ENCODE peak calls at places on chromosome 7, in five cellular contexts. S is Karpas-422, R is mesendoderm, L is DND-41, W is dorsolateral prefrontal cortex. D is an unnamed sample.
A peak's percentile ranks its signal among the peaks of the same experiment; 100 is the strongest.

GRCh38 chr7:12703881-12704280 is 16.4 kb downstream of the ARL4A start:
- DNase-seq in R (no peak), L (no peak), S (no peak), W (no peak), D (no peak)

GRCh38 chr7:54981913-54982312 is 36.9 kb upstream of the EGFR start:
- DNase-seq in L (no peak), W (no peak), S (peak; percentile 44), R (no peak), D (no peak)

GRCh38 chr7:7761340-7761973 is 43.0 kb upstream of the RPA3 start:
- DNase-seq in L (peak; percentile 16), R (no peak), W (no peak), S (peak; percentile 80), D (peak; percentile 67)

GRCh38 chr7:69399038-69399800 is 199.1 kb upstream of the AUTS2 start:
- DNase-seq in L (no peak), W (peak; percentile 73), R (peak; percentile 95), S (peak; percentile 60), D (no peak)

GRCh38 chr7:68121655-68122054 is 1125.0 kb downstream of the TYW1 start:
- DNase-seq in R (no peak), L (no peak), W (no peak), S (no peak), D (no peak)

GRCh38 chr7:14748461-14748860 is 154.1 kb downstream of the DGKB start:
- DNase-seq in L (no peak), R (no peak), W (no peak), S (no peak), D (no peak)

GRCh38 chr7:102222445-102222844 is 64.2 kb upstream of the SH2B2 start:
- DNase-seq in W (peak; percentile 38), R (peak; percentile 10), S (no peak), L (no peak), D (no peak)

GRCh38 chr7:144848078-144848477 is 12.2 kb upstream of the TPK1 start:
- DNase-seq in L (no peak), R (no peak), S (no peak), W (no peak), D (no peak)

GRCh38 chr7:6623589-6624245 is 8.3 kb downstream of the ZNF853 start:
- DNase-seq in R (no peak), W (no peak), L (peak; percentile 82), S (no peak), D (peak; percentile 69)

GRCh38 chr7:116441534-116441933 is 58.0 kb upstream of the CAV2 start:
- DNase-seq in L (no peak), R (no peak), W (no peak), S (no peak), D (no peak)

GRCh38 chr7:135862586-135863361 is 114.2 kb upstream of the FAM180A start:
- DNase-seq in W (no peak), R (peak; percentile 85), S (no peak), L (no peak), D (no peak)

GRCh38 chr7:139471740-139472353 is 11.6 kb downstream of the KLRG2 start:
- DNase-seq in S (no peak), W (no peak), L (no peak), R (peak; percentile 42), D (no peak)

GRCh38 chr7:20581956-20582355 is 33.5 kb upstream of the ABCB5 start:
- DNase-seq in R (no peak), S (no peak), W (no peak), L (no peak), D (no peak)

GRCh38 chr7:106840342-106840741 is 24.7 kb upstream of the PIK3CG start:
- DNase-seq in W (no peak), L (no peak), S (peak; percentile 91), R (peak; percentile 70), D (no peak)

GRCh38 chr7:148303295-148304013 is 287.1 kb upstream of the C7orf33 start:
- DNase-seq in S (peak; percentile 50), L (no peak), W (no peak), R (peak; percentile 65), D (no peak)

GRCh38 chr7:116512524-116513188 is 12.2 kb upstream of the CAV1 start:
- DNase-seq in W (no peak), R (no peak), L (no peak), S (no peak), D (no peak)

GRCh38 chr7:100540073-100540723 is 1.2 kb downstream of the AGFG2 start:
- DNase-seq in S (no peak), L (no peak), W (no peak), R (no peak), D (no peak)

GRCh38 chr7:27080844-27081423 is 14.9 kb downstream of the HOXA1 start:
- DNase-seq in R (peak; percentile 87), W (no peak), S (no peak), L (no peak), D (no peak)

GRCh38 chr7:113292105-113292504 is 173.8 kb upstream of the SMIM30 start:
- DNase-seq in S (no peak), L (no peak), R (no peak), W (no peak), D (no peak)

GRCh38 chr7:120986665-120987064 is 1.8 kb upstream of the CPED1 start:
- DNase-seq in S (no peak), R (no peak), W (no peak), L (no peak), D (no peak)

GRCh38 chr7:100588438-100588837 is 2.3 kb downstream of the FBXO24 start:
- DNase-seq in L (no peak), R (no peak), W (no peak), S (no peak), D (peak; percentile 46)

GRCh38 chr7:93036807-93037206 is 81.0 kb downstream of the SAMD9 start:
- DNase-seq in S (no peak), R (no peak), L (no peak), W (no peak), D (peak; percentile 88)

GRCh38 chr7:13016633-13017324 is 329.3 kb downstream of the ARL4A start:
- DNase-seq in S (no peak), W (no peak), R (peak; percentile 11), L (no peak), D (no peak)

GRCh38 chr7:158209435-158209834 is 378.2 kb downstream of the PTPRN2 start:
- DNase-seq in W (no peak), L (no peak), R (no peak), S (no peak), D (no peak)

GRCh38 chr7:133985300-133985699 is 141.8 kb upstream of the LRGUK start:
- DNase-seq in R (peak; percentile 17), S (no peak), W (no peak), L (no peak), D (no peak)

GRCh38 chr7:2820508-2820934 is 23.6 kb downstream of the GNA12 start:
- DNase-seq in W (no peak), R (peak; percentile 64), L (no peak), S (no peak), D (no peak)

GRCh38 chr7:50339990-50340500 is 35.5 kb downstream of the IKZF1 start:
- DNase-seq in L (peak; percentile 84), S (no peak), R (peak; percentile 46), W (no peak), D (peak; percentile 50)

GRCh38 chr7:50334341-50334994 is 30.0 kb downstream of the IKZF1 start:
- DNase-seq in S (no peak), W (no peak), L (no peak), R (no peak), D (no peak)

GRCh38 chr7:50335795-50336754 is 31.6 kb downstream of the IKZF1 start:
- DNase-seq in R (peak; percentile 43), L (peak; percentile 92), W (no peak), S (peak; percentile 74), D (peak; percentile 64)

GRCh38 chr7:50335230-50335794 is 30.8 kb downstream of the IKZF1 start:
- DNase-seq in S (no peak), R (no peak), W (no peak), L (no peak), D (no peak)

DNA sequence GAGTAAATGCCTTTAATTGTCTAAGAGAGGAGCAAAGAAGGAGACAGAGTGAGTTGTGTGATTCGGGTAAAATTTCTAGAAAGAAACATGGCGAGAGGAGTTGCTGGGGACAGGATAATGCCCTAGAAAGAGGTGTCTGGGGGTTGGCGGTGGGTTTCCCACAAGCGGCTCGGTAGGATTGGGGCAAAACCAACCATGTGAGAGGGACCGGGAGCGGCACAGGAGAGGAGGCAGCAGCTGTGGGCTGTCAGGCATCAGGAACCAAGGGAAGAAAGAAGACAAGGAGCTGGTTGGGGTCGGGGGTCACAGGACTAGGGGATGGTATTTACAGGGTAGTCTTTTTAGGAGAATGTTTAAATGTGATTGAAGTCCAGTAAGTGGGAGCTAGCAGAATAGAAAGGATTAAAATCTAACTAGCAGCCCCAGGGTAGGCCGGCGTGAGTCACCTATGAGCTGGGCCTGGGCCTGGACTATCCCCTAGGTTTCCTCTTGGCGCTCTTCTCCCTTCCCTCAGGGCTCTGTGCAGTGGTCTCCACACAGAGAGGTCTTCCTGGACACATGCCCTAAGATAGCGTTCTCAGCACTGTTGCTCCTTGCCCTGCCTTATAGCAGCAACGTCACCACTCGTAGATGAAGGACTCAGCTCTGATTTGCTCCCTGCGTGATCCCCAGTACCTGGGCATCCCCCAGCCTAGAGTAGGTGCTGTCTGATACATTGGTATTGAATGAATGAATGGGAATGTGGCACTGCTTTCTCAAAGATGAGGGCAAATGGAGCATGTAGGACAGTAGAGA is 32.6 kb downstream of the IKZF1 start:
- DNase-seq in W (no peak), R (no peak), S (no peak), L (no peak), D (no peak)
- H3K4me3 ChIP-seq in W (no peak overlapping the region), R (no peak overlapping the region), S (peak overlapping the region; percentile 6), L (peak overlapping the region; percentile 7), D (peak overlapping the region; percentile 11)

DNA sequence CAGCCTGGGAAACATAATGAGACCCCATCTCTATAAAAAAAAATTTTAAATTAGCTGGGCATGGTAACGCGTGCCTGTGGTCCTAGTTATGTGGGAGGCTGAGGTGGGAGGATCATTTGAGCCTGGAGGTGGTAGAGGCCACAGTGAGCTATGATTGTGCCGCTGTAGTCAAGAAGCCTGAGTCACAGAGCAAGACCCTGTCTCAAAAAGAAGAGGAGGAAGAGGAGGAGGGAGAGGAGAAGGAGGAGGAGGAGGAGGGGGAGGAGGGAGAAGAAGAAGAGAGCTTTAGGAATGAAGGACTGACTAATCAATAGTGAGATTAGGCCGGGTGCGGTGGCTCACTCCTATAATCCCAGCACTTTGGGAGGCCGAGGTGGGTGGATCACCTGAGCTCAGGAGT is 111.8 kb upstream of the KMT2E start:
- DNase-seq in S (no peak), R (no peak), W (no peak), L (no peak), D (no peak)
- H3K4me3 ChIP-seq in S (no peak overlapping the region), R (no peak overlapping the region), W (no peak overlapping the region), L (no peak overlapping the region), D (no peak overlapping the region)

GRCh38 chr7:1531979-1532455 is 1.5 kb downstream of the MAFK start:
- DNase-seq in R (no peak), W (no peak), L (no peak), S (no peak), D (no peak)

GRCh38 chr7:1531263-1531978 is 919 bp downstream of the MAFK start:
- DNase-seq in L (peak; percentile 29), W (no peak), S (peak; percentile 57), R (no peak), D (no peak)

GRCh38 chr7:1532456-1533254 is 2.2 kb downstream of the MAFK start:
- DNase-seq in W (no peak), L (no peak), S (peak; percentile 52), R (no peak), D (peak; percentile 50)

GRCh38 chr7:1530946-1531262 is 402 bp downstream of the MAFK start:
- DNase-seq in R (no peak), S (no peak), W (no peak), L (no peak), D (no peak)

GRCh38 chr7:1529383-1530116 is 952 bp upstream of the MAFK start:
- DNase-seq in L (no peak), S (no peak), R (no peak), W (no peak), D (no peak)
- H3K4me3 ChIP-seq in L (peak overlapping the region; percentile 58), S (no peak overlapping the region), R (no peak overlapping the region), W (no peak overlapping the region), D (no peak overlapping the region)

GRCh38 chr7:96397936-96398596 is 76.2 kb upstream of the SLC25A13 start:
- DNase-seq in S (no peak), W (no peak), L (no peak), R (peak; percentile 35), D (no peak)
- H3K4me3 ChIP-seq in S (no peak overlapping the region), W (no peak overlapping the region), L (no peak overlapping the region), R (no peak overlapping the region), D (no peak overlapping the region)